ENCODE peak calls at places on chromosomes 4 and X, in four cellular contexts. W is activated T-cell treated with anti-CD3 and anti-CD28 coated beads for 24 hours, R is breast epithelium, Z is GM12891. P is an unnamed sample.

GRCh38 chr4:98113005-98113404 is 30.3 kb downstream of the STPG2 start:
- DNase-seq in W (no peak), Z (no peak), R (no peak), P (no peak)

GRCh38 chr4:164768516-164768915 is 14.6 kb downstream of the SMIM31 start:
- DNase-seq in R (no peak), Z (no peak), W (no peak), P (no peak)

GRCh38 chrX:154399527-154400368 is 1.6 kb downstream of the RPL10 start:
- DNase-seq in R (no peak), Z (no peak), W (no peak), P (no peak)

GRCh38 chr4:150212927-150213326 is 134.7 kb downstream of the DCLK2 start:
- DNase-seq in R (peak; percentile 21), W (no peak), Z (no peak), P (no peak)

GRCh38 chr4:99564921-99565320 is 1.1 kb upstream of the TRMT10A start:
- DNase-seq in R (no peak), Z (no peak), W (no peak), P (no peak)

GRCh38 chr4:103050736-103051436 is 25.7 kb downstream of the SLC9B2 start:
- DNase-seq in W (no peak), Z (no peak), R (no peak), P (no peak)

GRCh38 chrX:107508925-107509324 is 59.5 kb downstream of the FRMPD3 start:
- DNase-seq in W (no peak), R (no peak), Z (no peak), P (no peak)

GRCh38 chr4:1235381-1236102 is 13.4 kb downstream of the CTBP1 start:
- DNase-seq in Z (peak; percentile 17), R (no peak), W (no peak), P (no peak)

GRCh38 chr4:118941149-118941548 is 52.5 kb downstream of the SYNPO2 start:
- DNase-seq in Z (no peak), W (no peak), R (peak; percentile 54), P (no peak)

GRCh38 chr4:3342182-3342854 is 49.5 kb downstream of the RGS12 start:
- DNase-seq in Z (no peak), R (peak; percentile 15), W (no peak), P (no peak)

GRCh38 chr4:175874290-175874689 is 62.2 kb upstream of the GPM6A start:
- DNase-seq in Z (no peak), W (no peak), R (no peak), P (no peak)

GRCh38 chr4:87961993-87962791 is 13.3 kb upstream of the SPP1 start:
- DNase-seq in W (no peak), Z (no peak), R (no peak), P (no peak)

GRCh38 chrX:36462142-36462541 is 542.6 kb downstream of the CFAP47 start:
- DNase-seq in Z (no peak), R (no peak), W (no peak), P (no peak)

GRCh38 chrX:54758114-54759055 is 39.7 kb downstream of the ITIH6 start:
- DNase-seq in Z (no peak), W (no peak), R (no peak), P (no peak)

GRCh38 chr4:7414046-7414445 is 20.7 kb downstream of the PSAPL1 start:
- DNase-seq in Z (no peak), R (no peak), W (no peak), P (no peak)

GRCh38 chrX:108268434-108269080 is 169.7 kb downstream of the COL4A6 start:
- DNase-seq in Z (no peak), R (no peak), W (no peak), P (no peak)

GRCh38 chrX:69506617-69507499 is 2.7 kb downstream of the NALF2 start:
- DNase-seq in Z (no peak), R (no peak), W (no peak), P (no peak)

GRCh38 chr4:6619466-6620255 is 20.8 kb upstream of the MRFAP1 start:
- DNase-seq in W (no peak), Z (no peak), R (no peak), P (no peak)

GRCh38 chr4:154998284-154998683 is 210.2 kb upstream of the NPY2R start:
- DNase-seq in R (no peak), Z (no peak), W (no peak), P (no peak)

GRCh38 chrX:14529288-14529989 is at the start of gene GLRA2:
- DNase-seq in Z (no peak), R (no peak), W (no peak), P (peak; percentile 22)

GRCh38 chr4:44522761-44523445 is 74.3 kb upstream of the KCTD8 start:
- DNase-seq in R (no peak), Z (no peak), W (no peak), P (no peak)

GRCh38 chrX:20595928-20596550 is 329.3 kb upstream of the RPS6KA3 start:
- DNase-seq in R (no peak), W (peak; percentile 32), Z (no peak), P (no peak)

GRCh38 chr4:140875751-140876389 is 119.7 kb upstream of the TBC1D9 start:
- DNase-seq in R (no peak), W (no peak), Z (no peak), P (no peak)

GRCh38 chrX:2967998-2968909 is 38.1 kb upstream of the ARSH start:
- DNase-seq in W (peak; percentile 15), R (peak; percentile 35), Z (no peak), P (no peak)

GRCh38 chr4:55143858-55144257 is 18.5 kb upstream of the KDR start:
- DNase-seq in W (no peak), R (no peak), Z (no peak), P (no peak)

GRCh38 chr4:31923634-31924033 is 1203.5 kb downstream of the PCDH7 start:
- DNase-seq in R (no peak), W (no peak), Z (no peak), P (no peak)

GRCh38 chr4:151990201-151990600 is 229.4 kb upstream of the GATB start:
- DNase-seq in R (no peak), Z (no peak), W (no peak), P (no peak)

GRCh38 chr4:6245246-6246169 is 24.1 kb upstream of the WFS1 start:
- DNase-seq in W (no peak), R (no peak), Z (no peak), P (no peak)

GRCh38 chr4:71231753-71232420 is 106.9 kb upstream of the SLC4A4 start:
- DNase-seq in Z (no peak), R (no peak), W (no peak), P (no peak)

GRCh38 chrX:115521717-115522116 is 39.3 kb upstream of the PLS3 start:
- DNase-seq in R (no peak), W (no peak), Z (no peak), P (no peak)

GRCh38 chr4:122576261-122577188 is 44.3 kb downstream of the IL21 start:
- DNase-seq in W (peak; percentile 41), R (no peak), Z (no peak), P (no peak)

GRCh38 chr4:25030283-25031076 is at the start of gene LGI2:
- DNase-seq in W (no peak), R (no peak), Z (peak; percentile 30), P (peak; percentile 34)

GRCh38 chr4:73646117-73646516 is 25.9 kb upstream of the RASSF6 start:
- DNase-seq in R (no peak), Z (no peak), W (no peak), P (no peak)

GRCh38 chr4:159922119-159922518 is 819.2 kb downstream of the RAPGEF2 start:
- DNase-seq in Z (no peak), R (no peak), W (no peak), P (no peak)

GRCh38 chr4:113919611-113920010 is 59.8 kb downstream of the ARSJ start:
- DNase-seq in W (no peak), Z (no peak), R (no peak), P (no peak)

GRCh38 chr4:1048781-1049590 is 37.6 kb downstream of the FGFRL1 start:
- DNase-seq in Z (no peak), W (no peak), R (no peak), P (no peak)

GRCh38 chr4:158302076-158302866 is 92.0 kb downstream of the TMEM144 start:
- DNase-seq in W (no peak), Z (no peak), R (peak; percentile 28), P (no peak)

GRCh38 chr4:81136161-81136910 is 78.7 kb downstream of the PRKG2 start:
- DNase-seq in W (no peak), R (no peak), Z (no peak), P (no peak)

GRCh38 chr4:139493176-139493575 is 39.3 kb downstream of the RAB33B start:
- DNase-seq in Z (no peak), R (no peak), W (no peak), P (no peak)